ENCODE peak calls at places on chromosomes 5 and 9, in six cellular contexts. One of them, this sample, is unnamed. For H3K9me3, the result is how much of the 10 kb centered on the place peaks cover.

GRCh38 chr9:96025995-96026572 is 150.6 kb downstream of the ERCC6L2 start:
- DNase-seq in breast epithelium: no peak
- DNase-seq in heart left ventricle: no peak
- DNase-seq in HCT116: no peak
- DNase-seq in upper lobe of left lung: no peak
- DNase-seq in sigmoid colon: no peak
- DNase-seq in this sample: no peak

GRCh38 chr5:40877371-40877988 is 31.8 kb upstream of the C7 start:
- DNase-seq in breast epithelium: no peak
- DNase-seq in heart left ventricle: no peak
- DNase-seq in HCT116: peak
- DNase-seq in upper lobe of left lung: no peak
- DNase-seq in sigmoid colon: no peak
- DNase-seq in this sample: no peak

GRCh38 chr9:91771027-91771426 is 179.0 kb downstream of the ROR2 start:
- DNase-seq in breast epithelium: no peak
- DNase-seq in heart left ventricle: peak
- DNase-seq in HCT116: no peak
- DNase-seq in upper lobe of left lung: peak
- DNase-seq in sigmoid colon: peak
- DNase-seq in this sample: peak

GRCh38 chr9:125995706-125996105 is 248.5 kb downstream of the PBX3 start:
- DNase-seq in breast epithelium: no peak
- DNase-seq in heart left ventricle: no peak
- DNase-seq in HCT116: no peak
- DNase-seq in upper lobe of left lung: no peak
- DNase-seq in sigmoid colon: peak
- DNase-seq in this sample: no peak

GRCh38 chr9:86322973-86323644 is 31.1 kb downstream of the TUT7 start:
- DNase-seq in breast epithelium: no peak
- DNase-seq in heart left ventricle: no peak
- DNase-seq in HCT116: no peak
- DNase-seq in upper lobe of left lung: no peak
- DNase-seq in sigmoid colon: no peak
- DNase-seq in this sample: no peak

GRCh38 chr5:72556351-72557146 is 49.3 kb upstream of the ZNF366 start:
- DNase-seq in breast epithelium: no peak
- DNase-seq in heart left ventricle: peak
- DNase-seq in HCT116: no peak
- DNase-seq in upper lobe of left lung: peak
- DNase-seq in sigmoid colon: peak
- DNase-seq in this sample: peak

GRCh38 chr9:88447431-88447830 is 59.2 kb downstream of the SPIN1 start:
- DNase-seq in breast epithelium: no peak
- DNase-seq in heart left ventricle: no peak
- DNase-seq in HCT116: no peak
- DNase-seq in upper lobe of left lung: no peak
- DNase-seq in sigmoid colon: no peak
- DNase-seq in this sample: no peak

GRCh38 chr9:101369286-101369685 is 15.5 kb downstream of the BAAT start:
- DNase-seq in breast epithelium: no peak
- DNase-seq in heart left ventricle: no peak
- DNase-seq in HCT116: no peak
- DNase-seq in upper lobe of left lung: no peak
- DNase-seq in sigmoid colon: no peak
- DNase-seq in this sample: no peak

GRCh38 chr5:59988396-59988795 is 94.9 kb upstream of the PDE4D start:
- DNase-seq in breast epithelium: no peak
- DNase-seq in heart left ventricle: no peak
- DNase-seq in HCT116: no peak
- DNase-seq in upper lobe of left lung: no peak
- DNase-seq in sigmoid colon: no peak
- DNase-seq in this sample: peak

GRCh38 chr5:159409801-159410200 is 79.5 kb upstream of the IL12B start:
- DNase-seq in breast epithelium: no peak
- DNase-seq in heart left ventricle: no peak
- DNase-seq in HCT116: no peak
- DNase-seq in upper lobe of left lung: no peak
- DNase-seq in sigmoid colon: no peak
- DNase-seq in this sample: no peak

GRCh38 chr5:151885138-151885908 is 39.3 kb downstream of the GLRA1 start:
- DNase-seq in breast epithelium: no peak
- DNase-seq in heart left ventricle: no peak
- DNase-seq in HCT116: no peak
- DNase-seq in upper lobe of left lung: no peak
- DNase-seq in sigmoid colon: no peak
- DNase-seq in this sample: no peak

GRCh38 chr9:81693639-81694378 is 4.5 kb upstream of the TLE1 start:
- DNase-seq in breast epithelium: no peak
- DNase-seq in heart left ventricle: no peak
- DNase-seq in HCT116: no peak
- DNase-seq in upper lobe of left lung: no peak
- DNase-seq in sigmoid colon: no peak
- DNase-seq in this sample: no peak

GRCh38 chr5:160439205-160439600 is 17.5 kb downstream of the PTTG1 start:
- DNase-seq in breast epithelium: peak
- DNase-seq in heart left ventricle: peak
- DNase-seq in HCT116: peak
- DNase-seq in upper lobe of left lung: peak
- DNase-seq in sigmoid colon: peak
- DNase-seq in this sample: peak

GRCh38 chr9:106583751-106584150 is 279.2 kb upstream of the ZNF462 start:
- DNase-seq in breast epithelium: no peak
- DNase-seq in heart left ventricle: no peak
- DNase-seq in HCT116: no peak
- DNase-seq in upper lobe of left lung: no peak
- DNase-seq in sigmoid colon: no peak
- DNase-seq in this sample: no peak

GRCh38 chr5:160702856-160703453 is 149.1 kb downstream of the ATP10B start:
- DNase-seq in breast epithelium: no peak
- DNase-seq in heart left ventricle: no peak
- DNase-seq in HCT116: no peak
- DNase-seq in upper lobe of left lung: no peak
- DNase-seq in sigmoid colon: no peak
- DNase-seq in this sample: no peak

GRCh38 chr9:6924988-6925563 is 167.3 kb downstream of the KDM4C start:
- DNase-seq in breast epithelium: no peak
- DNase-seq in heart left ventricle: no peak
- DNase-seq in HCT116: no peak
- DNase-seq in upper lobe of left lung: no peak
- DNase-seq in sigmoid colon: no peak
- DNase-seq in this sample: peak

GRCh38 chr5:163407034-163407652 is 30.3 kb upstream of the CCNG1 start:
- DNase-seq in breast epithelium: no peak
- DNase-seq in heart left ventricle: no peak
- DNase-seq in HCT116: no peak
- DNase-seq in upper lobe of left lung: no peak
- DNase-seq in sigmoid colon: no peak
- DNase-seq in this sample: no peak

GRCh38 chr9:8579661-8580060 is 780.1 kb upstream of the DMAC1 start:
- DNase-seq in breast epithelium: no peak
- DNase-seq in heart left ventricle: no peak
- DNase-seq in HCT116: no peak
- DNase-seq in upper lobe of left lung: no peak
- DNase-seq in sigmoid colon: no peak
- DNase-seq in this sample: no peak

GRCh38 chr9:131276891-131277672 is 772 bp upstream of the FAM78A start:
- DNase-seq in breast epithelium: no peak
- DNase-seq in heart left ventricle: no peak
- DNase-seq in HCT116: no peak
- DNase-seq in upper lobe of left lung: no peak
- DNase-seq in sigmoid colon: no peak
- DNase-seq in this sample: no peak

GRCh38 chr9:133677126-133678010 is 41.2 kb downstream of the DBH start:
- DNase-seq in breast epithelium: no peak
- DNase-seq in heart left ventricle: no peak
- DNase-seq in HCT116: no peak
- DNase-seq in upper lobe of left lung: no peak
- DNase-seq in sigmoid colon: no peak
- DNase-seq in this sample: no peak

GRCh38 chr5:143016777-143017374 is 246.7 kb downstream of the ARHGAP26 start:
- DNase-seq in breast epithelium: no peak
- DNase-seq in heart left ventricle: peak
- DNase-seq in HCT116: no peak
- DNase-seq in upper lobe of left lung: peak
- DNase-seq in sigmoid colon: no peak
- DNase-seq in this sample: no peak

GRCh38 chr5:93850311-93850710 is 108.9 kb upstream of the POU5F2 start:
- DNase-seq in breast epithelium: no peak
- DNase-seq in heart left ventricle: no peak
- DNase-seq in HCT116: no peak
- DNase-seq in upper lobe of left lung: no peak
- DNase-seq in sigmoid colon: no peak
- DNase-seq in this sample: no peak

DNA sequence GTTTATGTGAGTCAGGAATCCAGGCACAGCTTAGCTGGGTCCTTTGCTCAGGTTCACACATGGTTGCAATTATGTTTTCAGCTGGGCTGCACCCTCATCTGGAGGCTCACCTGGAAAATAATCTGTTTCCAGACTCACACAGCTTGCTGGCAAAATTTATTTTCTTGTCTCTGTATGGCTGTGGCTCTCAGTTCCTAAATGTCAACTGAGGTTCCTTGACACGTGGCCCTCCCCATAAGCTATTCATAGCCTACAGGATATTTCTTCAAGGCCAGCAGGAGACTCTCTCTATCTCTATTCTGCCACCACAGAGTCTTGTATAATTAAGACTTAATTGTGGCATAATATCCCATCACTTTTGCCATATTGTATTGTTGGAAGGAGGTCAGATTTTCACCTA is 732.0 kb downstream of the CDH18 start:
- DNase-seq in breast epithelium: no peak
- DNase-seq in heart left ventricle: no peak
- DNase-seq in HCT116: no peak
- DNase-seq in upper lobe of left lung: no peak
- DNase-seq in sigmoid colon: no peak
- DNase-seq in this sample: no peak
- H3K9me3 ChIP-seq in breast epithelium: under half
- H3K9me3 ChIP-seq in heart left ventricle: under half
- H3K9me3 ChIP-seq in HCT116: under half
- H3K9me3 ChIP-seq in upper lobe of left lung: under half
- H3K9me3 ChIP-seq in sigmoid colon: under half
- H3K9me3 ChIP-seq in this sample: under half

GRCh38 chr5:116576043-116576713 is 1.6 kb upstream of the SEMA6A start:
- DNase-seq in breast epithelium: no peak
- DNase-seq in heart left ventricle: peak
- DNase-seq in HCT116: peak
- DNase-seq in upper lobe of left lung: peak
- DNase-seq in sigmoid colon: peak
- DNase-seq in this sample: peak

GRCh38 chr5:116573279-116573616 is 1.4 kb downstream of the SEMA6A start:
- DNase-seq in breast epithelium: peak
- DNase-seq in heart left ventricle: peak
- DNase-seq in HCT116: no peak
- DNase-seq in upper lobe of left lung: no peak
- DNase-seq in sigmoid colon: peak
- DNase-seq in this sample: peak

GRCh38 chr5:116575635-116576042 is 1.0 kb upstream of the SEMA6A start:
- DNase-seq in breast epithelium: no peak
- DNase-seq in heart left ventricle: no peak
- DNase-seq in HCT116: no peak
- DNase-seq in upper lobe of left lung: no peak
- DNase-seq in sigmoid colon: no peak
- DNase-seq in this sample: peak

GRCh38 chr5:116573617-116574431 is 799 bp downstream of the SEMA6A start:
- DNase-seq in breast epithelium: no peak
- DNase-seq in heart left ventricle: peak
- DNase-seq in HCT116: no peak
- DNase-seq in upper lobe of left lung: no peak
- DNase-seq in sigmoid colon: no peak
- DNase-seq in this sample: peak

GRCh38 chr5:116574682-116575634 is at the start of gene SEMA6A:
- DNase-seq in breast epithelium: peak
- DNase-seq in heart left ventricle: peak
- DNase-seq in HCT116: peak
- DNase-seq in upper lobe of left lung: peak
- DNase-seq in sigmoid colon: peak
- DNase-seq in this sample: peak
- TF ChIP-seq POLR2A in breast epithelium: no peak
- TF ChIP-seq POLR2A in heart left ventricle: peak
- TF ChIP-seq POLR2A in HCT116: peak
- TF ChIP-seq POLR2A in upper lobe of left lung: no peak
- TF ChIP-seq POLR2A in sigmoid colon: peak
- TF ChIP-seq POLR2A in this sample: peak

GRCh38 chr9:128382261-128382660 is 11.1 kb downstream of the URM1 start:
- DNase-seq in breast epithelium: no peak
- DNase-seq in heart left ventricle: no peak
- DNase-seq in HCT116: no peak
- DNase-seq in upper lobe of left lung: no peak
- DNase-seq in sigmoid colon: no peak
- DNase-seq in this sample: no peak
- H3K9me3 ChIP-seq in breast epithelium: under half
- H3K9me3 ChIP-seq in heart left ventricle: under half
- H3K9me3 ChIP-seq in HCT116: under half
- H3K9me3 ChIP-seq in upper lobe of left lung: under half
- H3K9me3 ChIP-seq in sigmoid colon: under half
- H3K9me3 ChIP-seq in this sample: under half

GRCh38 chr5:158303261-158303660 is 444.3 kb upstream of the CLINT1 start:
- DNase-seq in breast epithelium: no peak
- DNase-seq in heart left ventricle: no peak
- DNase-seq in HCT116: no peak
- DNase-seq in upper lobe of left lung: no peak
- DNase-seq in sigmoid colon: no peak
- DNase-seq in this sample: no peak
- TF ChIP-seq POLR2A in breast epithelium: no peak
- TF ChIP-seq POLR2A in heart left ventricle: no peak
- TF ChIP-seq POLR2A in HCT116: no peak
- TF ChIP-seq POLR2A in upper lobe of left lung: no peak
- TF ChIP-seq POLR2A in sigmoid colon: no peak
- TF ChIP-seq POLR2A in this sample: no peak

DNA sequence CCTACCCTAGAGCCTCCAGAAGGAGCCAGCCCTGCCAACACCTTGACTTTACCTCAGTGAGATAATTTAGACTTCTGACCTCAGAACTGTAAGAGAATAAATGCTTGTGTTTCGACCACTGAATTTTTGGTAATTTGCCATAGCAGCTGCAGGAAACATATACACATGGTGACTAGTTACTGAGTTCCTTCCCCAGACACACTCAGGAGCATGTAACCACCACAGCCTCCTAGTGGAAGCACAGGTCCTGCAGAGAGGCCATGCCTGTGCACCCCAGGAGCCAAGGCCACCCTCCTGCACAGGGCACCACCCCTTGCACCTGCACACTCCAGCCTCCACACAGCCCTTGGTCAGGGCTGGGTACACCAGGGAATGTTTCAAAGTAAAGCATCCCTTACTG is 7.6 kb upstream of the CAMSAP1 start:
- DNase-seq in breast epithelium: peak
- DNase-seq in heart left ventricle: no peak
- DNase-seq in HCT116: no peak
- DNase-seq in upper lobe of left lung: no peak
- DNase-seq in sigmoid colon: no peak
- DNase-seq in this sample: no peak
- H3K9me3 ChIP-seq in breast epithelium: half or more
- H3K9me3 ChIP-seq in heart left ventricle: half or more
- H3K9me3 ChIP-seq in HCT116: under half
- H3K9me3 ChIP-seq in upper lobe of left lung: under half
- H3K9me3 ChIP-seq in sigmoid colon: under half
- H3K9me3 ChIP-seq in this sample: under half